ENCODE peak calls at places on chromosomes 2 and 18, in eight cellular contexts. One of them, this sample, is unnamed.

GRCh38 chr2:31231571-31232287 is 2.2 kb upstream of the EHD3 start:
- DNase-seq in Caki2: no peak
- DNase-seq in activated naive CD4-positive, alpha-beta T cell: no peak
- DNase-seq in NCI-H524: peak; percentile 9
- DNase-seq in pons: no peak
- DNase-seq in tibial nerve: no peak
- DNase-seq in nephron progenitor cell: no peak
- DNase-seq in non-pigmented ciliary epithelial cell: no peak
- DNase-seq in this sample: no peak

GRCh38 chr2:211487746-211488145 is 931.3 kb downstream of the CPS1 start:
- DNase-seq in pons: peak; percentile 41
- DNase-seq in tibial nerve: no peak
- DNase-seq in Caki2: no peak
- DNase-seq in nephron progenitor cell: no peak
- DNase-seq in NCI-H524: no peak
- DNase-seq in non-pigmented ciliary epithelial cell: no peak
- DNase-seq in activated naive CD4-positive, alpha-beta T cell: no peak
- DNase-seq in this sample: no peak

GRCh38 chr18:13256444-13257305 is 38.1 kb downstream of the LDLRAD4 start:
- DNase-seq in pons: no peak
- DNase-seq in NCI-H524: peak; percentile 90
- DNase-seq in nephron progenitor cell: no peak
- DNase-seq in non-pigmented ciliary epithelial cell: no peak
- DNase-seq in Caki2: no peak
- DNase-seq in activated naive CD4-positive, alpha-beta T cell: no peak
- DNase-seq in tibial nerve: no peak
- DNase-seq in this sample: no peak

GRCh38 chr2:174595415-174595814 is 2.2 kb downstream of the WIPF1 start:
- DNase-seq in activated naive CD4-positive, alpha-beta T cell: no peak
- DNase-seq in Caki2: no peak
- DNase-seq in NCI-H524: no peak
- DNase-seq in pons: no peak
- DNase-seq in nephron progenitor cell: no peak
- DNase-seq in tibial nerve: no peak
- DNase-seq in non-pigmented ciliary epithelial cell: no peak
- DNase-seq in this sample: no peak

GRCh38 chr18:76398295-76398694 is 96.7 kb downstream of the ZNF516 start:
- DNase-seq in NCI-H524: no peak
- DNase-seq in non-pigmented ciliary epithelial cell: no peak
- DNase-seq in nephron progenitor cell: no peak
- DNase-seq in pons: no peak
- DNase-seq in tibial nerve: no peak
- DNase-seq in activated naive CD4-positive, alpha-beta T cell: no peak
- DNase-seq in Caki2: no peak
- DNase-seq in this sample: no peak

GRCh38 chr2:85893428-85894258 is 4.9 kb upstream of the ST3GAL5 start:
- DNase-seq in pons: peak; percentile 51
- DNase-seq in nephron progenitor cell: no peak
- DNase-seq in tibial nerve: no peak
- DNase-seq in NCI-H524: no peak
- DNase-seq in Caki2: peak; percentile 77
- DNase-seq in activated naive CD4-positive, alpha-beta T cell: no peak
- DNase-seq in non-pigmented ciliary epithelial cell: no peak
- DNase-seq in this sample: no peak

GRCh38 chr2:25290811-25291510 is 50.8 kb downstream of the DNMT3A start:
- DNase-seq in nephron progenitor cell: no peak
- DNase-seq in non-pigmented ciliary epithelial cell: no peak
- DNase-seq in Caki2: no peak
- DNase-seq in tibial nerve: no peak
- DNase-seq in pons: no peak
- DNase-seq in NCI-H524: no peak
- DNase-seq in activated naive CD4-positive, alpha-beta T cell: no peak
- DNase-seq in this sample: no peak

GRCh38 chr2:172249336-172249735 is 146.6 kb upstream of the DLX2 start:
- DNase-seq in activated naive CD4-positive, alpha-beta T cell: no peak
- DNase-seq in Caki2: no peak
- DNase-seq in NCI-H524: no peak
- DNase-seq in pons: no peak
- DNase-seq in non-pigmented ciliary epithelial cell: no peak
- DNase-seq in tibial nerve: no peak
- DNase-seq in nephron progenitor cell: no peak
- DNase-seq in this sample: no peak

GRCh38 chr2:73970850-73971471 is 13.7 kb upstream of the TET3 start:
- DNase-seq in pons: peak; percentile 70
- DNase-seq in non-pigmented ciliary epithelial cell: no peak
- DNase-seq in Caki2: no peak
- DNase-seq in NCI-H524: no peak
- DNase-seq in activated naive CD4-positive, alpha-beta T cell: peak; percentile 37
- DNase-seq in nephron progenitor cell: peak; percentile 27
- DNase-seq in tibial nerve: peak; percentile 67
- DNase-seq in this sample: no peak

GRCh38 chr2:236889791-236890704 is 195.6 kb upstream of the COPS8 start:
- DNase-seq in activated naive CD4-positive, alpha-beta T cell: no peak
- DNase-seq in NCI-H524: no peak
- DNase-seq in pons: no peak
- DNase-seq in nephron progenitor cell: no peak
- DNase-seq in Caki2: no peak
- DNase-seq in tibial nerve: no peak
- DNase-seq in non-pigmented ciliary epithelial cell: no peak
- DNase-seq in this sample: no peak

GRCh38 chr2:236882074-236882473 is 203.6 kb upstream of the COPS8 start:
- DNase-seq in nephron progenitor cell: no peak
- DNase-seq in non-pigmented ciliary epithelial cell: no peak
- DNase-seq in NCI-H524: no peak
- DNase-seq in activated naive CD4-positive, alpha-beta T cell: no peak
- DNase-seq in Caki2: no peak
- DNase-seq in tibial nerve: no peak
- DNase-seq in pons: no peak
- DNase-seq in this sample: no peak

GRCh38 chr2:233413529-233414272 is 59.4 kb downstream of the DGKD start:
- DNase-seq in pons: peak; percentile 36
- DNase-seq in tibial nerve: no peak
- DNase-seq in nephron progenitor cell: no peak
- DNase-seq in non-pigmented ciliary epithelial cell: no peak
- DNase-seq in NCI-H524: peak; percentile 15
- DNase-seq in activated naive CD4-positive, alpha-beta T cell: peak; percentile 31
- DNase-seq in Caki2: peak; percentile 74
- DNase-seq in this sample: peak; percentile 78

GRCh38 chr2:158072361-158072760 is 29.3 kb upstream of the UPP2 start:
- DNase-seq in Caki2: no peak
- DNase-seq in non-pigmented ciliary epithelial cell: no peak
- DNase-seq in pons: no peak
- DNase-seq in tibial nerve: no peak
- DNase-seq in NCI-H524: no peak
- DNase-seq in nephron progenitor cell: no peak
- DNase-seq in activated naive CD4-positive, alpha-beta T cell: no peak
- DNase-seq in this sample: no peak

GRCh38 chr18:21820035-21820810 is 79.6 kb downstream of the MIB1 start:
- DNase-seq in tibial nerve: no peak
- DNase-seq in pons: peak; percentile 31
- DNase-seq in activated naive CD4-positive, alpha-beta T cell: no peak
- DNase-seq in Caki2: no peak
- DNase-seq in non-pigmented ciliary epithelial cell: no peak
- DNase-seq in nephron progenitor cell: no peak
- DNase-seq in NCI-H524: peak; percentile 96
- DNase-seq in this sample: no peak

GRCh38 chr2:158598856-158599517 is 142.2 kb downstream of the PKP4 start:
- DNase-seq in tibial nerve: no peak
- DNase-seq in NCI-H524: peak; percentile 4
- DNase-seq in activated naive CD4-positive, alpha-beta T cell: no peak
- DNase-seq in non-pigmented ciliary epithelial cell: no peak
- DNase-seq in Caki2: no peak
- DNase-seq in nephron progenitor cell: no peak
- DNase-seq in pons: no peak
- DNase-seq in this sample: no peak

GRCh38 chr18:72555101-72555500 is 11.0 kb upstream of the CBLN2 start:
- DNase-seq in activated naive CD4-positive, alpha-beta T cell: no peak
- DNase-seq in tibial nerve: no peak
- DNase-seq in Caki2: no peak
- DNase-seq in non-pigmented ciliary epithelial cell: peak; percentile 43
- DNase-seq in nephron progenitor cell: no peak
- DNase-seq in pons: no peak
- DNase-seq in NCI-H524: no peak
- DNase-seq in this sample: no peak

GRCh38 chr18:40413160-40413559 is 1541.9 kb upstream of the PIK3C3 start:
- DNase-seq in NCI-H524: peak; percentile 59
- DNase-seq in pons: peak; percentile 69
- DNase-seq in Caki2: no peak
- DNase-seq in non-pigmented ciliary epithelial cell: no peak
- DNase-seq in nephron progenitor cell: peak; percentile 42
- DNase-seq in activated naive CD4-positive, alpha-beta T cell: no peak
- DNase-seq in tibial nerve: no peak
- DNase-seq in this sample: no peak

GRCh38 chr2:38232454-38232853 is 144.6 kb downstream of the ATL2 start:
- DNase-seq in activated naive CD4-positive, alpha-beta T cell: no peak
- DNase-seq in pons: no peak
- DNase-seq in Caki2: no peak
- DNase-seq in nephron progenitor cell: no peak
- DNase-seq in non-pigmented ciliary epithelial cell: no peak
- DNase-seq in tibial nerve: no peak
- DNase-seq in NCI-H524: no peak
- DNase-seq in this sample: no peak

GRCh38 chr2:239457586-239458445 is 57.0 kb upstream of the HDAC4 start:
- DNase-seq in nephron progenitor cell: no peak
- DNase-seq in pons: no peak
- DNase-seq in non-pigmented ciliary epithelial cell: no peak
- DNase-seq in tibial nerve: no peak
- DNase-seq in NCI-H524: no peak
- DNase-seq in activated naive CD4-positive, alpha-beta T cell: no peak
- DNase-seq in Caki2: no peak
- DNase-seq in this sample: no peak

GRCh38 chr2:119158563-119159347 is at the start of gene C1QL2:
- DNase-seq in tibial nerve: no peak
- DNase-seq in non-pigmented ciliary epithelial cell: no peak
- DNase-seq in pons: no peak
- DNase-seq in NCI-H524: peak; percentile 72
- DNase-seq in Caki2: no peak
- DNase-seq in activated naive CD4-positive, alpha-beta T cell: no peak
- DNase-seq in nephron progenitor cell: peak; percentile 71
- DNase-seq in this sample: no peak

GRCh38 chr2:157307021-157307420 is 18.6 kb downstream of the ERMN start:
- DNase-seq in Caki2: no peak
- DNase-seq in nephron progenitor cell: no peak
- DNase-seq in non-pigmented ciliary epithelial cell: no peak
- DNase-seq in tibial nerve: no peak
- DNase-seq in activated naive CD4-positive, alpha-beta T cell: no peak
- DNase-seq in NCI-H524: no peak
- DNase-seq in pons: peak; percentile 58
- DNase-seq in this sample: peak; percentile 21

GRCh38 chr18:32669549-32670165 is 103.2 kb downstream of the KLHL14 start:
- DNase-seq in non-pigmented ciliary epithelial cell: no peak
- DNase-seq in Caki2: no peak
- DNase-seq in activated naive CD4-positive, alpha-beta T cell: no peak
- DNase-seq in pons: no peak
- DNase-seq in nephron progenitor cell: no peak
- DNase-seq in tibial nerve: no peak
- DNase-seq in NCI-H524: no peak
- DNase-seq in this sample: no peak

GRCh38 chr2:155169317-155169716 is 470.8 kb downstream of the KCNJ3 start:
- DNase-seq in activated naive CD4-positive, alpha-beta T cell: no peak
- DNase-seq in nephron progenitor cell: no peak
- DNase-seq in NCI-H524: no peak
- DNase-seq in pons: no peak
- DNase-seq in tibial nerve: no peak
- DNase-seq in Caki2: no peak
- DNase-seq in non-pigmented ciliary epithelial cell: no peak
- DNase-seq in this sample: no peak

GRCh38 chr18:68072744-68073143 is 556.2 kb upstream of the DSEL start:
- DNase-seq in NCI-H524: no peak
- DNase-seq in pons: no peak
- DNase-seq in nephron progenitor cell: no peak
- DNase-seq in activated naive CD4-positive, alpha-beta T cell: no peak
- DNase-seq in Caki2: no peak
- DNase-seq in tibial nerve: no peak
- DNase-seq in non-pigmented ciliary epithelial cell: no peak
- DNase-seq in this sample: no peak

GRCh38 chr2:238897911-238898311 is 50.0 kb downstream of the TWIST2 start:
- DNase-seq in pons: no peak
- DNase-seq in activated naive CD4-positive, alpha-beta T cell: no peak
- DNase-seq in NCI-H524: peak; percentile 64
- DNase-seq in nephron progenitor cell: no peak
- DNase-seq in tibial nerve: no peak
- DNase-seq in non-pigmented ciliary epithelial cell: no peak
- DNase-seq in Caki2: no peak
- DNase-seq in this sample: no peak

GRCh38 chr2:106232633-106233032 is 38.5 kb upstream of the UXS1 start:
- DNase-seq in non-pigmented ciliary epithelial cell: no peak
- DNase-seq in Caki2: no peak
- DNase-seq in activated naive CD4-positive, alpha-beta T cell: no peak
- DNase-seq in pons: peak; percentile 24
- DNase-seq in NCI-H524: no peak
- DNase-seq in tibial nerve: no peak
- DNase-seq in nephron progenitor cell: no peak
- DNase-seq in this sample: no peak

GRCh38 chr2:226890286-226890685 is 54.4 kb downstream of the RHBDD1 start:
- DNase-seq in pons: no peak
- DNase-seq in activated naive CD4-positive, alpha-beta T cell: no peak
- DNase-seq in non-pigmented ciliary epithelial cell: no peak
- DNase-seq in NCI-H524: no peak
- DNase-seq in Caki2: no peak
- DNase-seq in tibial nerve: no peak
- DNase-seq in nephron progenitor cell: no peak
- DNase-seq in this sample: no peak

GRCh38 chr2:29293830-29294438 is 178.7 kb downstream of the CLIP4 start:
- DNase-seq in pons: no peak
- DNase-seq in non-pigmented ciliary epithelial cell: no peak
- DNase-seq in NCI-H524: no peak
- DNase-seq in activated naive CD4-positive, alpha-beta T cell: no peak
- DNase-seq in nephron progenitor cell: peak; percentile 85
- DNase-seq in tibial nerve: no peak
- DNase-seq in Caki2: peak; percentile 31
- DNase-seq in this sample: no peak

GRCh38 chr2:35184471-35184870 is 1171.1 kb upstream of the CRIM1 start:
- DNase-seq in non-pigmented ciliary epithelial cell: no peak
- DNase-seq in activated naive CD4-positive, alpha-beta T cell: no peak
- DNase-seq in tibial nerve: no peak
- DNase-seq in nephron progenitor cell: no peak
- DNase-seq in Caki2: no peak
- DNase-seq in pons: no peak
- DNase-seq in NCI-H524: no peak
- DNase-seq in this sample: no peak

GRCh38 chr2:177172034-177172880 is 40.3 kb upstream of the HNRNPA3 start:
- DNase-seq in pons: no peak
- DNase-seq in non-pigmented ciliary epithelial cell: peak; percentile 44
- DNase-seq in Caki2: peak; percentile 63
- DNase-seq in nephron progenitor cell: no peak
- DNase-seq in activated naive CD4-positive, alpha-beta T cell: no peak
- DNase-seq in tibial nerve: no peak
- DNase-seq in NCI-H524: no peak
- DNase-seq in this sample: peak; percentile 70

GRCh38 chr2:64492272-64492671 is 31.9 kb upstream of the AFTPH start:
- DNase-seq in non-pigmented ciliary epithelial cell: no peak
- DNase-seq in pons: no peak
- DNase-seq in nephron progenitor cell: no peak
- DNase-seq in NCI-H524: no peak
- DNase-seq in activated naive CD4-positive, alpha-beta T cell: no peak
- DNase-seq in Caki2: no peak
- DNase-seq in tibial nerve: no peak
- DNase-seq in this sample: no peak

GRCh38 chr2:129881786-129882396 is 97.6 kb upstream of the RAB6C start:
- DNase-seq in NCI-H524: no peak
- DNase-seq in Caki2: no peak
- DNase-seq in tibial nerve: no peak
- DNase-seq in nephron progenitor cell: no peak
- DNase-seq in pons: no peak
- DNase-seq in activated naive CD4-positive, alpha-beta T cell: no peak
- DNase-seq in non-pigmented ciliary epithelial cell: no peak
- DNase-seq in this sample: no peak

GRCh38 chr2:128867327-128867726 is 548.7 kb upstream of the HS6ST1 start:
- DNase-seq in non-pigmented ciliary epithelial cell: no peak
- DNase-seq in activated naive CD4-positive, alpha-beta T cell: no peak
- DNase-seq in NCI-H524: no peak
- DNase-seq in tibial nerve: no peak
- DNase-seq in Caki2: no peak
- DNase-seq in pons: no peak
- DNase-seq in nephron progenitor cell: no peak
- DNase-seq in this sample: no peak

GRCh38 chr2:38502107-38502506 is 100.6 kb downstream of the HNRNPLL start:
- DNase-seq in activated naive CD4-positive, alpha-beta T cell: no peak
- DNase-seq in non-pigmented ciliary epithelial cell: no peak
- DNase-seq in nephron progenitor cell: no peak
- DNase-seq in NCI-H524: no peak
- DNase-seq in Caki2: no peak
- DNase-seq in tibial nerve: no peak
- DNase-seq in pons: no peak
- DNase-seq in this sample: no peak

This sample was measured in kidney epithelial cell.